ENCODE peak calls at places on chromosomes 16 and 17, in four cellular contexts. J is esophagus muscularis mucosa, G is cardiac muscle cell, O is sigmoid colon. B is an unnamed sample. For H3K4me1, the result is how much of the 10 kb centered on the place peaks cover.

GRCh38 chr16:19505600-19506303 is 16.1 kb downstream of the GDE1 start:
- DNase-seq in J (peak), G (no peak), O (no peak), B (no peak)

GRCh38 chr17:12768267-12768666 is 21.0 kb upstream of the ARHGAP44 start:
- DNase-seq in J (no peak), G (no peak), O (no peak), B (no peak)

GRCh38 chr17:14768923-14769322 is 468.0 kb downstream of the HS3ST3B1 start:
- DNase-seq in J (peak), G (no peak), O (no peak), B (no peak)

GRCh38 chr17:60355663-60356594 is 36.0 kb downstream of the USP32 start:
- DNase-seq in J (no peak), G (no peak), O (no peak), B (no peak)

GRCh38 chr17:44209786-44210341 is 9.6 kb downstream of the UBTF start:
- DNase-seq in J (no peak), G (no peak), O (no peak), B (no peak)

GRCh38 chr16:84741351-84741791 is 41.6 kb downstream of the USP10 start:
- DNase-seq in J (no peak), G (no peak), O (no peak), B (no peak)

GRCh38 chr17:59521465-59522126 is 43.8 kb upstream of the DHX40 start:
- DNase-seq in J (no peak), G (peak), O (peak), B (peak)

GRCh38 chr16:8850279-8850885 is 18.4 kb downstream of the CARHSP1 start:
- DNase-seq in J (peak), G (no peak), O (peak), B (no peak)

GRCh38 chr16:49706620-49707355 is 149.1 kb downstream of the ZNF423 start:
- DNase-seq in J (no peak), G (no peak), O (no peak), B (no peak)

GRCh38 chr16:12620150-12620549 is 183.5 kb downstream of the CPPED1 start:
- DNase-seq in J (no peak), G (no peak), O (no peak), B (no peak)

DNA sequence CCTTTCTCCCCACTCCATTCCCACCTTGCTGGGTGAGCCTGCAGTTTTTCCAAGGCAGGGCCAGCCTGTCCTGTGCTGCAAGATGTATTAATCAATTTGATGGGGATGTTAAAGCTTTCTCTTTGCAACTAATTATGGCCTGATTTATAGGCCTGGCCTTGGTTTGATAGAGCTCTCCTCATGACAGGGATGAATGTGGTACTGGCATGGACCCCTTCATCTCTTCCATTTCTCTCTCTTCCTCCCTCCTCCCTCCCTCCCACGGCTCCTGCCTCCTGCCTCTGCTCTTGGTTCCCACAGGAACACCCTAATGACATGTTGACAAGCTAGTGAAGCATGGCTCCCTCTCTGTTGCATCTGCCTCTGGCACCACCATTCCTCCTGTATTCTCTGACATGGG is 47.2 kb upstream of the SKAP1 start:
- DNase-seq in J (no peak), G (no peak), O (no peak), B (no peak)
- H3K4me1 ChIP-seq in J (under half), G (under half), O (under half), B (under half)

GRCh38 chr17:8187517-8188407 is 2.2 kb downstream of the BORCS6 start:
- DNase-seq in J (peak), G (peak), O (peak), B (peak)
- TF ChIP-seq CTCF in J (no peak), G (no peak), O (no peak), B (peak)

GRCh38 chr17:50149425-50150353 is 788 bp downstream of the PPP1R9B start:
- DNase-seq in J (no peak), G (peak), O (peak), B (peak)
- H3K4me1 ChIP-seq in J (half or more), G (under half), O (under half), B (half or more)

GRCh38 chr16:27337024-27337423 is 23.2 kb downstream of the IL4R start:
- DNase-seq in J (no peak), G (no peak), O (no peak), B (peak)
- TF ChIP-seq CTCF in J (no peak), G (no peak), O (no peak), B (no peak)

GRCh38 chr17:78908426-78908825 is 5.4 kb upstream of the CEP295NL start:
- DNase-seq in J (no peak), G (no peak), O (no peak), B (no peak)

GRCh38 chr17:78905111-78905510 is 2.1 kb upstream of the CEP295NL start:
- DNase-seq in J (no peak), G (no peak), O (no peak), B (no peak)

GRCh38 chr17:78915872-78916632 is 9.1 kb downstream of the TIMP2 start:
- DNase-seq in J (peak), G (no peak), O (peak), B (peak)

GRCh38 chr17:78912082-78912481 is 9.1 kb upstream of the CEP295NL start:
- DNase-seq in J (no peak), G (no peak), O (no peak), B (no peak)

DNA sequence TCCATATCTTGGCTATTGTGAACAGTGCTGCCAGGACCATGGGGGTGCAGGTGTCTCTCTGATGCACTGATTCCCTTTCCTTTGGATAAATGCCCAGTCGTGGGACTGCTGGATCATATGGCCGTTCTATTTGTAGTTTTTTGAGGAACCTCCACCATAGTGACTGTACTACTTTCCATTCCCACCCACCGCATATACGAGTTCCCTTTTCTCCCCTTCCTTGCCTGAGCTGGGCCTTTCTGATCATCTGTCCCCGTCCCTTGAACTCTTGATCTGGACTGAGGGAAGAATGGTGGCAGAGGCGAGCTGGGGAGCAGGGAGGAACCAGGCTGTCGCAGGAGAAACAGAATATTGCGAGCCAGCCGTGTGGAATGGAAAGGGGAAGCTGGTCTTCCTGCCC is 7.9 kb upstream of the CEP295NL start:
- DNase-seq in J (no peak), G (no peak), O (no peak), B (no peak)
- H3K4me1 ChIP-seq in J (half or more), G (under half), O (under half), B (under half)

GRCh38 chr16:28280881-28281836 is 11.2 kb upstream of the SBK1 start:
- DNase-seq in J (no peak), G (no peak), O (no peak), B (no peak)
- TF ChIP-seq CTCF in J (no peak), G (no peak), O (no peak), B (no peak)

DNA sequence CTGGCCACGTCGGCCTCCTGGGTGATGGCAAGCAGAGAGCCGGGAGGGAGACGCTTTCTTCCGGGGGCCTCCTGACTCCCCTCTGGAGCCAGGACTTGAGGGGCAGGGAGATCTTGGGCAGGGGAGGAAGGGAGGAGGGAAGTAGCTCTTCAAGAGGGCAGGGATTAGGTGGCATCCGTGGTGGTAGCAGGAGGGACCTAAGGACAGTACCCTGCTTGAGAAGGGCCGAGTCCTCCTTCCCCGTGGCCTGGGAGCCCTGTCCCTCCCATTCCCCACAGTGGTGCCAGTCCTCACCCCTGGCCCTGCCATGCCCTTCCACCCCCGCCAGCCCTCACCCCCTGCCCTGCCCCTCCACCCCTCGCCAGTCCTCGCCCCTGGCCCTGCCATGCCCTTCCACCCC is 12.6 kb downstream of the TAX1BP3 start:
- DNase-seq in J (no peak), G (no peak), O (no peak), B (no peak)
- H3K4me1 ChIP-seq in J (under half), G (under half), O (under half), B (under half)

DNA sequence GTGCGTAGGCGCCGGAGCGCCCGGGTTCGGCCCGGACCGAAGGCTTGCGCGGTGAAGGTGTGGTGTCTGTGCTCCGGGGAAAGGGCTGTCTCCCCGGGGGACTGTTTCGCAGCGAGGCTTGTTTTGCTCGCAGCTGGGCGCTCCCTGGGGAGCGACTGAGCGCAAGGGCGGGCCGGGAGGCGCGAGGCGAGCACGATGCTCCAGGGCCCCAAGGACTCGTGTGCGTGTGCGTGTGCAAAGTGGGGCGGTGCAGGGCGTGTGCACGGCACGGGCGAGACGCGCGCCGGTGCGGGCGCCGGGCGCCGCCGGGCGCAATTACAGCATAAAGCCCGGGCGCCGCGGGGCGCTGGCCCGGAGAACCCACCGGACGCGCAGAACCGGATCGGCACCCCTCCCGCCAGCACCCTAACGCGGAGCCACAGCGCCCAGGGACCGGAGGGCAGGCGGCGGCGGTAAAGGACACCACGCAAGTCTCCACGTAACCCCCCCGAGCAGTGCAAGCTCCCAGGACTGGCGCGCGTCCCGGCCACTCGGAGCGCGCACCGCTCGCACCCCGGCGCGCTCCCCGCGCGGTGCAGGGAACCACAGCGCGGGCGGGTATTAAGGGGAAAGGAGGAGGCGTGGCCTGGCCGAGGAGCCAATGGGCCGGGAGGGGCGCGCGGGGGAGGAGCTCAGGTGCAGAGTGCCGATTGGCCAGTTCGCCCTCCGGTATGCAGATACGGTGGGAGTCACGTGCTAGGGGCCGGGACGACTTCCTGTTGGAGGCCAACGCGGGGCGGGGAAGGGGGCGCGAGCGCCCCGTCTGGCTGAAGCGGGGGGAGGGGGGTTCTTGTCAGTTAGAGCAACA is at the start of gene TNRC6C:
- DNase-seq in J (peak), G (peak), O (peak), B (peak)
- TF ChIP-seq CTCF in J (peak), G (peak), O (no peak), B (peak)

GRCh38 chr16:88970539-88971065 is 6.4 kb downstream of the CBFA2T3 start:
- DNase-seq in J (no peak), G (peak), O (no peak), B (no peak)
- H3K4me1 ChIP-seq in J (under half), G (under half), O (under half), B (under half)

GRCh38 chr17:74006366-74006765 is 197.1 kb upstream of the RPL38 start:
- DNase-seq in J (no peak), G (no peak), O (no peak), B (no peak)

GRCh38 chr17:74010903-74011302 is 192.6 kb upstream of the RPL38 start:
- DNase-seq in J (no peak), G (no peak), O (no peak), B (no peak)

GRCh38 chr17:74005790-74006189 is 197.7 kb upstream of the RPL38 start:
- DNase-seq in J (no peak), G (no peak), O (no peak), B (no peak)

GRCh38 chr17:74011963-74012362 is 191.5 kb upstream of the RPL38 start:
- DNase-seq in J (no peak), G (no peak), O (no peak), B (no peak)

GRCh38 chr17:74008196-74008595 is 195.3 kb upstream of the RPL38 start:
- DNase-seq in J (no peak), G (no peak), O (no peak), B (no peak)
- TF ChIP-seq CTCF in J (no peak), G (peak), O (no peak), B (peak)